ENCODE peak calls at places on chromosomes 7 and 10, in four cellular contexts. X is psoas muscle, O is fibroblast of gingiva, C is C1 segment of cervical spinal cord. Z is an unnamed sample.

GRCh38 chr10:6035926-6036575 is 26.1 kb downstream of the IL2RA start:
- DNase-seq in X (no peak), O (no peak), C (no peak), Z (no peak)

GRCh38 chr7:32290015-32290414 is 200.2 kb downstream of the LSM5 start:
- DNase-seq in X (no peak), O (peak; percentile 4), C (no peak), Z (no peak)

GRCh38 chr10:78028438-78029293 is 649 bp downstream of the POLR3A start:
- DNase-seq in X (no peak), O (peak; percentile 52), C (no peak), Z (peak; percentile 10)

GRCh38 chr7:112079122-112079521 is 127.1 kb downstream of the DOCK4 start:
- DNase-seq in X (no peak), O (no peak), C (no peak), Z (no peak)

GRCh38 chr10:45429790-45430189 is 55.8 kb downstream of the ALOX5 start:
- DNase-seq in X (no peak), O (no peak), C (no peak), Z (no peak)

GRCh38 chr7:27834179-27834921 is 94.4 kb downstream of the TAX1BP1 start:
- DNase-seq in X (no peak), O (no peak), C (no peak), Z (peak; percentile 25)

GRCh38 chr10:71850021-71850744 is 868 bp downstream of the PSAP start:
- DNase-seq in X (no peak), O (no peak), C (no peak), Z (no peak)

GRCh38 chr7:26782501-26782900 is 81.9 kb downstream of the SKAP2 start:
- DNase-seq in X (no peak), O (no peak), C (no peak), Z (no peak)

GRCh38 chr10:510415-510881 is 179.0 kb downstream of the DIP2C start:
- DNase-seq in X (no peak), O (peak; percentile 40), C (no peak), Z (peak; percentile 65)

GRCh38 chr10:90167174-90168064 is 466.0 kb downstream of the KIF20B start:
- DNase-seq in X (no peak), O (peak; percentile 11), C (no peak), Z (no peak)

GRCh38 chr7:99720370-99721128 is 14.4 kb downstream of the CYP3A7 start:
- DNase-seq in X (no peak), O (no peak), C (no peak), Z (no peak)

GRCh38 chr7:140003913-140004382 is 58.8 kb downstream of the PARP12 start:
- DNase-seq in X (no peak), O (peak; percentile 53), C (no peak), Z (no peak)

GRCh38 chr7:111091623-111092370 is 870 bp downstream of the LRRN3 start:
- DNase-seq in X (no peak), O (no peak), C (no peak), Z (no peak)

GRCh38 chr10:11846542-11846941 is 23.4 kb downstream of the PROSER2 start:
- DNase-seq in X (no peak), O (peak; percentile 58), C (no peak), Z (no peak)

GRCh38 chr10:31773749-31774148 is 154.9 kb downstream of the ARHGAP12 start:
- DNase-seq in X (no peak), O (no peak), C (no peak), Z (no peak)

GRCh38 chr10:99854860-99855259 is 72.4 kb downstream of the ABCC2 start:
- DNase-seq in X (no peak), O (peak; percentile 78), C (no peak), Z (no peak)

GRCh38 chr10:63720072-63720537 is 198.9 kb downstream of the REEP3 start:
- DNase-seq in X (no peak), O (peak; percentile 26), C (no peak), Z (no peak)

GRCh38 chr10:132313865-132314264 is 6.1 kb upstream of the STK32C start:
- DNase-seq in X (no peak), O (no peak), C (no peak), Z (no peak)

GRCh38 chr7:159370-160270 is 32.8 kb upstream of the FAM20C start:
- DNase-seq in X (no peak), O (no peak), C (no peak), Z (no peak)

GRCh38 chr7:7446616-7447015 is 89.1 kb downstream of the COL28A1 start:
- DNase-seq in X (no peak), O (no peak), C (no peak), Z (no peak)

GRCh38 chr10:88114368-88114767 is 250.9 kb downstream of the PTEN start:
- DNase-seq in X (peak; percentile 31), O (no peak), C (no peak), Z (peak; percentile 40)

GRCh38 chr7:109213081-109213480 is 643.4 kb downstream of the DNAJB9 start:
- DNase-seq in X (no peak), O (no peak), C (no peak), Z (no peak)

GRCh38 chr10:28139138-28139537 is 140.3 kb upstream of the ODAD2 start:
- DNase-seq in X (no peak), O (peak; percentile 5), C (no peak), Z (no peak)